ENCODE peak calls at places on chromosome 2, in six cellular contexts. One of them, this sample, is unnamed.

GRCh38 chr2:54891901-54892300 is 158.3 kb downstream of the RTN4 start:
- DNase-seq in neural crest cell: no peak
- DNase-seq in skeletal muscle cell: no peak
- DNase-seq in stimulated activated CD8-positive, alpha-beta memory T cell treated with anti-CD3 and anti-CD28 coated beads, Interleukin-7, amount 100 ng/mL, for 48 hours: no peak
- DNase-seq in upper lobe of right lung: no peak
- DNase-seq in endothelial cell: no peak
- DNase-seq in this sample: no peak

GRCh38 chr2:70888925-70889715 is 46.6 kb upstream of the ATP6V1B1 start:
- DNase-seq in neural crest cell: no peak
- DNase-seq in skeletal muscle cell: no peak
- DNase-seq in stimulated activated CD8-positive, alpha-beta memory T cell treated with anti-CD3 and anti-CD28 coated beads, Interleukin-7, amount 100 ng/mL, for 48 hours: no peak
- DNase-seq in upper lobe of right lung: no peak
- DNase-seq in endothelial cell: no peak
- DNase-seq in this sample: no peak

GRCh38 chr2:8796315-8796848 is 41.0 kb downstream of the KIDINS220 start:
- DNase-seq in neural crest cell: no peak
- DNase-seq in skeletal muscle cell: no peak
- DNase-seq in stimulated activated CD8-positive, alpha-beta memory T cell treated with anti-CD3 and anti-CD28 coated beads, Interleukin-7, amount 100 ng/mL, for 48 hours: no peak
- DNase-seq in upper lobe of right lung: no peak
- DNase-seq in endothelial cell: no peak
- DNase-seq in this sample: no peak

GRCh38 chr2:234478121-234478858 is 18.6 kb downstream of the ARL4C start:
- DNase-seq in neural crest cell: no peak
- DNase-seq in skeletal muscle cell: no peak
- DNase-seq in stimulated activated CD8-positive, alpha-beta memory T cell treated with anti-CD3 and anti-CD28 coated beads, Interleukin-7, amount 100 ng/mL, for 48 hours: no peak
- DNase-seq in upper lobe of right lung: no peak
- DNase-seq in endothelial cell: no peak
- DNase-seq in this sample: no peak

GRCh38 chr2:2234398-2234797 is 96.7 kb downstream of the MYT1L start:
- DNase-seq in neural crest cell: no peak
- DNase-seq in skeletal muscle cell: no peak
- DNase-seq in stimulated activated CD8-positive, alpha-beta memory T cell treated with anti-CD3 and anti-CD28 coated beads, Interleukin-7, amount 100 ng/mL, for 48 hours: no peak
- DNase-seq in upper lobe of right lung: no peak
- DNase-seq in endothelial cell: no peak
- DNase-seq in this sample: no peak

GRCh38 chr2:64295326-64296149 is 151.3 kb upstream of the PELI1 start:
- DNase-seq in neural crest cell: no peak
- DNase-seq in skeletal muscle cell: no peak
- DNase-seq in stimulated activated CD8-positive, alpha-beta memory T cell treated with anti-CD3 and anti-CD28 coated beads, Interleukin-7, amount 100 ng/mL, for 48 hours: peak
- DNase-seq in upper lobe of right lung: no peak
- DNase-seq in endothelial cell: no peak
- DNase-seq in this sample: no peak

GRCh38 chr2:164126960-164127359 is 391.2 kb upstream of the FIGN start:
- DNase-seq in neural crest cell: no peak
- DNase-seq in skeletal muscle cell: no peak
- DNase-seq in stimulated activated CD8-positive, alpha-beta memory T cell treated with anti-CD3 and anti-CD28 coated beads, Interleukin-7, amount 100 ng/mL, for 48 hours: no peak
- DNase-seq in upper lobe of right lung: no peak
- DNase-seq in endothelial cell: no peak
- DNase-seq in this sample: no peak

GRCh38 chr2:151262629-151263028 is 966 bp upstream of the RBM43 start:
- DNase-seq in neural crest cell: no peak
- DNase-seq in skeletal muscle cell: no peak
- DNase-seq in stimulated activated CD8-positive, alpha-beta memory T cell treated with anti-CD3 and anti-CD28 coated beads, Interleukin-7, amount 100 ng/mL, for 48 hours: no peak
- DNase-seq in upper lobe of right lung: no peak
- DNase-seq in endothelial cell: no peak
- DNase-seq in this sample: no peak

GRCh38 chr2:24456610-24457556 is 34.2 kb upstream of the NCOA1 start:
- DNase-seq in neural crest cell: no peak
- DNase-seq in skeletal muscle cell: peak
- DNase-seq in stimulated activated CD8-positive, alpha-beta memory T cell treated with anti-CD3 and anti-CD28 coated beads, Interleukin-7, amount 100 ng/mL, for 48 hours: no peak
- DNase-seq in upper lobe of right lung: no peak
- DNase-seq in endothelial cell: no peak
- DNase-seq in this sample: no peak

GRCh38 chr2:101828267-101829017 is 130.9 kb downstream of the MAP4K4 start:
- DNase-seq in neural crest cell: no peak
- DNase-seq in skeletal muscle cell: no peak
- DNase-seq in stimulated activated CD8-positive, alpha-beta memory T cell treated with anti-CD3 and anti-CD28 coated beads, Interleukin-7, amount 100 ng/mL, for 48 hours: no peak
- DNase-seq in upper lobe of right lung: no peak
- DNase-seq in endothelial cell: no peak
- DNase-seq in this sample: no peak

GRCh38 chr2:118973542-118973951 is 31.6 kb downstream of the MARCO start:
- DNase-seq in neural crest cell: no peak
- DNase-seq in skeletal muscle cell: peak
- DNase-seq in stimulated activated CD8-positive, alpha-beta memory T cell treated with anti-CD3 and anti-CD28 coated beads, Interleukin-7, amount 100 ng/mL, for 48 hours: no peak
- DNase-seq in upper lobe of right lung: peak
- DNase-seq in endothelial cell: no peak
- DNase-seq in this sample: no peak

GRCh38 chr2:105768961-105769452 is 24.3 kb downstream of the NCK2 start:
- DNase-seq in neural crest cell: no peak
- DNase-seq in skeletal muscle cell: no peak
- DNase-seq in stimulated activated CD8-positive, alpha-beta memory T cell treated with anti-CD3 and anti-CD28 coated beads, Interleukin-7, amount 100 ng/mL, for 48 hours: no peak
- DNase-seq in upper lobe of right lung: no peak
- DNase-seq in endothelial cell: no peak
- DNase-seq in this sample: no peak

GRCh38 chr2:240305369-240305962 is 130.0 kb upstream of the GPC1 start:
- DNase-seq in neural crest cell: no peak
- DNase-seq in skeletal muscle cell: no peak
- DNase-seq in stimulated activated CD8-positive, alpha-beta memory T cell treated with anti-CD3 and anti-CD28 coated beads, Interleukin-7, amount 100 ng/mL, for 48 hours: no peak
- DNase-seq in upper lobe of right lung: peak
- DNase-seq in endothelial cell: no peak
- DNase-seq in this sample: no peak

GRCh38 chr2:11505652-11506610 is 27.9 kb upstream of the GREB1 start:
- DNase-seq in neural crest cell: no peak
- DNase-seq in skeletal muscle cell: no peak
- DNase-seq in stimulated activated CD8-positive, alpha-beta memory T cell treated with anti-CD3 and anti-CD28 coated beads, Interleukin-7, amount 100 ng/mL, for 48 hours: no peak
- DNase-seq in upper lobe of right lung: no peak
- DNase-seq in endothelial cell: no peak
- DNase-seq in this sample: no peak

GRCh38 chr2:46871976-46872381 is 43.6 kb downstream of the MCFD2 start:
- DNase-seq in neural crest cell: no peak
- DNase-seq in skeletal muscle cell: no peak
- DNase-seq in stimulated activated CD8-positive, alpha-beta memory T cell treated with anti-CD3 and anti-CD28 coated beads, Interleukin-7, amount 100 ng/mL, for 48 hours: no peak
- DNase-seq in upper lobe of right lung: peak
- DNase-seq in endothelial cell: no peak
- DNase-seq in this sample: no peak

GRCh38 chr2:46632349-46632748 is 153.0 kb downstream of the TMEM247 start:
- DNase-seq in neural crest cell: no peak
- DNase-seq in skeletal muscle cell: no peak
- DNase-seq in stimulated activated CD8-positive, alpha-beta memory T cell treated with anti-CD3 and anti-CD28 coated beads, Interleukin-7, amount 100 ng/mL, for 48 hours: no peak
- DNase-seq in upper lobe of right lung: no peak
- DNase-seq in endothelial cell: no peak
- DNase-seq in this sample: no peak

GRCh38 chr2:195318440-195319111 is 338.4 kb upstream of the SLC39A10 start:
- DNase-seq in neural crest cell: peak
- DNase-seq in skeletal muscle cell: peak
- DNase-seq in stimulated activated CD8-positive, alpha-beta memory T cell treated with anti-CD3 and anti-CD28 coated beads, Interleukin-7, amount 100 ng/mL, for 48 hours: no peak
- DNase-seq in upper lobe of right lung: no peak
- DNase-seq in endothelial cell: peak
- DNase-seq in this sample: peak

GRCh38 chr2:122209377-122209776 is 453.9 kb downstream of the TSN start:
- DNase-seq in neural crest cell: no peak
- DNase-seq in skeletal muscle cell: no peak
- DNase-seq in stimulated activated CD8-positive, alpha-beta memory T cell treated with anti-CD3 and anti-CD28 coated beads, Interleukin-7, amount 100 ng/mL, for 48 hours: no peak
- DNase-seq in upper lobe of right lung: no peak
- DNase-seq in endothelial cell: no peak
- DNase-seq in this sample: no peak

GRCh38 chr2:38181802-38182517 is 106.0 kb upstream of the CYP1B1 start:
- DNase-seq in neural crest cell: no peak
- DNase-seq in skeletal muscle cell: no peak
- DNase-seq in stimulated activated CD8-positive, alpha-beta memory T cell treated with anti-CD3 and anti-CD28 coated beads, Interleukin-7, amount 100 ng/mL, for 48 hours: no peak
- DNase-seq in upper lobe of right lung: no peak
- DNase-seq in endothelial cell: no peak
- DNase-seq in this sample: no peak

This sample was measured in HuH-7.5.